ENCODE peak calls at places on chromosome 12, in five cellular contexts. Y is psoas muscle, B is endothelial cell, L is GM10248, Q is Panc1. F is an unnamed sample.
A peak's percentile ranks its signal among the peaks of the same experiment; 100 is the strongest.

GRCh38 chr12:93302331-93303229 is 75.1 kb upstream of the NUDT4 start:
- DNase-seq in Y (peak; percentile 13), B (no peak), L (no peak), Q (no peak), F (no peak)

GRCh38 chr12:90741611-90742010 is 213.4 kb downstream of the CCER1 start:
- DNase-seq in Y (no peak), B (no peak), L (no peak), Q (no peak), F (no peak)

GRCh38 chr12:105561981-105562726 is 231.7 kb downstream of the C12orf75 start:
- DNase-seq in Y (peak; percentile 56), B (no peak), L (no peak), Q (peak; percentile 48), F (no peak)

GRCh38 chr12:28704477-28705169 is 444.5 kb upstream of the FAR2 start:
- DNase-seq in Y (no peak), B (no peak), L (no peak), Q (no peak), F (no peak)

GRCh38 chr12:132129007-132129406 is 15.1 kb downstream of the DDX51 start:
- DNase-seq in Y (no peak), B (no peak), L (no peak), Q (no peak), F (no peak)

GRCh38 chr12:116962197-116962596 is 51.4 kb downstream of the FBXW8 start:
- DNase-seq in Y (no peak), B (no peak), L (peak; percentile 24), Q (no peak), F (peak; percentile 21)

GRCh38 chr12:117334098-117334497 is 27.3 kb downstream of the NOS1 start:
- DNase-seq in Y (no peak), B (no peak), L (no peak), Q (no peak), F (no peak)

GRCh38 chr12:126545411-126545810 is 1480.2 kb downstream of the AACS start:
- DNase-seq in Y (no peak), B (no peak), L (no peak), Q (no peak), F (no peak)

GRCh38 chr12:89040146-89040964 is 311.9 kb downstream of the DUSP6 start:
- DNase-seq in Y (no peak), B (no peak), L (peak; percentile 53), Q (no peak), F (peak; percentile 42)

GRCh38 chr12:53935562-53936341 is 2.9 kb upstream of the HOXC13 start:
- DNase-seq in Y (no peak), B (no peak), L (no peak), Q (no peak), F (peak; percentile 33)

GRCh38 chr12:103809154-103809553 is 31.9 kb downstream of the NT5DC3 start:
- DNase-seq in Y (no peak), B (no peak), L (no peak), Q (no peak), F (no peak)

GRCh38 chr12:89568484-89568883 is 42.6 kb upstream of the POC1B start:
- DNase-seq in Y (no peak), B (no peak), L (no peak), Q (no peak), F (no peak)

GRCh38 chr12:47361389-47362031 is 281.8 kb upstream of the AMIGO2 start:
- DNase-seq in Y (no peak), B (peak; percentile 15), L (peak; percentile 21), Q (no peak), F (no peak)

GRCh38 chr12:101612162-101612916 is 17.6 kb downstream of the MYBPC1 start:
- DNase-seq in Y (peak; percentile 25), B (no peak), L (no peak), Q (no peak), F (no peak)

GRCh38 chr12:130879212-130879686 is 7.4 kb downstream of the RAN start:
- DNase-seq in Y (no peak), B (no peak), L (peak; percentile 83), Q (no peak), F (peak; percentile 83)

GRCh38 chr12:55712154-55712553 is 3.7 kb upstream of the BLOC1S1 start:
- DNase-seq in Y (peak; percentile 24), B (no peak), L (no peak), Q (no peak), F (no peak)

GRCh38 chr12:52086944-52087835 is 7.7 kb downstream of the SMIM41 start:
- DNase-seq in Y (no peak), B (no peak), L (peak; percentile 10), Q (no peak), F (peak; percentile 18)

GRCh38 chr12:55899035-55899434 is 28.7 kb downstream of the PYM1 start:
- DNase-seq in Y (no peak), B (no peak), L (no peak), Q (no peak), F (no peak)

GRCh38 chr12:29253916-29254625 is 105.0 kb downstream of the FAR2 start:
- DNase-seq in Y (no peak), B (no peak), L (no peak), Q (no peak), F (no peak)

GRCh38 chr12:49632986-49633702 is 9.8 kb downstream of the PRPF40B start:
- DNase-seq in Y (no peak), B (no peak), L (no peak), Q (no peak), F (no peak)

GRCh38 chr12:26701604-26702215 is 131.3 kb downstream of the ITPR2 start:
- DNase-seq in Y (no peak), B (no peak), L (peak; percentile 15), Q (no peak), F (peak; percentile 11)
- TF ChIP-seq CTCF in Y (peak; percentile 65), B (peak; percentile 68), L (peak; percentile 28), Q (peak; percentile 77), F (peak; percentile 11)

DNA sequence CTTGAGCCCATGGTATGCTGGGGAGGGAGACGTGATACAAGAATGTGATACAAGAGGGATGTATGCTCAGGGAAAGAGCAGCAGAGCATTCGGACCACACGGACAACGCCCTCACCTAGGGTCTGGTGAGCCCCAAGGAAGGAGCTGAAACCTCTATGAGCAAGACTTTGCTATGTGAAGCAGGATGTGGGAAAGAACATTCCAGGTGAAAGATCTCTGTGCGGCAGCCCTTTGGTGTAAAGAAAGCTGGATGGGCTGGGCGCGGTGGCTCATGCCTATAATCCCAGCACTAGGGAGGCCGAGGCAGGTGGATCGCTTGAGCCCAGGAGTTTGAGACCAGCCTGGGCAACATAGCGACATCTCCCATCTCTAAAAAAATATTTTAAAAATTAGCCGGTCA is 16.9 kb upstream of the FICD start:
- DNase-seq in Y (no peak), B (no peak), L (no peak), Q (no peak), F (no peak)
- TF ChIP-seq CTCF in Y (no peak), B (no peak), L (no peak), Q (no peak), F (no peak)

DNA sequence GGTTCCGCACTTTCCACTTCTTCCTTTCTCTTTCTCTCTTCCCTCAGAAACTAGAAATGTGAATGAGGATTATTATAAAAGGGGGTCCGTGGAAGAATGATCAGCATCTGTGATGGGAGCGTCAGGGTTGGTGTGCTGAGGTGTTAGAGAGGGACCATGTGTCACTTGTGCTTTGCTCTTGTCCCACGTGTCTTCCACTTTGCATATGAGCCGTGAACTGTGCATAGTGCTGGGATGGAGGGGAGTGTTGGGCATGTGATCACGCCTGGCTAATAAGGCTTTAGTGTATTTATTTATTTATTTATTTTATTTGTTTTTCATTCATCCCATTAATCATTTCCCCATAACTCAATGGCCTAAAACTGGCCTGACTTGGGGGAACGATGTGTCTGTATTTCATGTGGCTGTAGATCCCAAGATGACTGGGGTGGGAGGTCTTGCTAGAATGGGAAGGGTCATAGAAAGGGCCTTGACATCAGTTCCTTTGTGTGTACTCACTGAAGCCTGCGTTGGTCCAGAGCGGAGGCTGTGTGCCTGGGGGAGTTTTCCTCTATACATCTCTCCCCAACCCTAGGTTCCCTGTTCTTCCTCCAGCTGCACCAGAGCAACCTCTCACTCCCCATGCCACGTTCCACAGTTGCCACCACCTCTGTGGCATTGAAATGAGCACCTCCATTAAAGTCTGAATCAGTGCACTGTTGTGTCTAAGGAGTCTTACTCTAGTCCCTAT is 4.6 kb upstream of the ATN1 start:
- DNase-seq in Y (no peak), B (no peak), L (no peak), Q (no peak), F (no peak)
- TF ChIP-seq CTCF in Y (no peak), B (no peak), L (no peak), Q (no peak), F (no peak)

GRCh38 chr12:7060353-7060954 is at the start of gene C1S:
- DNase-seq in Y (peak; percentile 69), B (peak; percentile 56), L (no peak), Q (no peak), F (no peak)
- TF ChIP-seq CTCF in Y (peak; percentile 84), B (no peak), L (no peak), Q (peak; percentile 45), F (no peak)